ENCODE peak calls at places on chromosomes 11 and 22, in four cellular contexts. Q is MCF 10A, L is transverse colon, K is CD14-positive monocyte. A is an unnamed sample.

GRCh38 chr22:38088723-38089473 is 4.9 kb upstream of the SLC16A8 start:
- DNase-seq in Q (no peak), L (no peak), K (no peak), A (no peak)

GRCh38 chr11:6251120-6251733 is 8.4 kb upstream of the CCKBR start:
- DNase-seq in Q (peak; percentile 74), L (peak; percentile 82), K (no peak), A (no peak)

GRCh38 chr11:66316849-66317251 is at the start of gene CD248:
- DNase-seq in Q (no peak), L (peak; percentile 43), K (no peak), A (no peak)

GRCh38 chr11:65375012-65375411 is 7.4 kb downstream of the SLC25A45 start:
- DNase-seq in Q (peak; percentile 40), L (peak; percentile 56), K (no peak), A (no peak)

GRCh38 chr11:83249972-83250593 is 36.1 kb downstream of the CCDC90B start:
- DNase-seq in Q (peak; percentile 53), L (no peak), K (no peak), A (no peak)

GRCh38 chr22:37747090-37747714 is 50.4 kb downstream of the TRIOBP start:
- DNase-seq in Q (peak; percentile 65), L (no peak), K (no peak), A (no peak)

GRCh38 chr11:19683862-19684491 is 28.7 kb upstream of the NAV2 start:
- DNase-seq in Q (no peak), L (no peak), K (no peak), A (no peak)

GRCh38 chr11:68007498-68008380 is 2.4 kb upstream of the ALDH3B1 start:
- DNase-seq in Q (no peak), L (no peak), K (peak; percentile 41), A (no peak)

GRCh38 chr11:1928038-1928890 is 8.8 kb downstream of the TNNT3 start:
- DNase-seq in Q (no peak), L (no peak), K (peak; percentile 45), A (no peak)

GRCh38 chr22:24208012-24208749 is 26.9 kb downstream of the SUSD2 start:
- DNase-seq in Q (peak; percentile 98), L (no peak), K (peak; percentile 78), A (no peak)

GRCh38 chr22:19143967-19144400 is 467 bp downstream of the ESS2 start:
- DNase-seq in Q (no peak), L (no peak), K (no peak), A (no peak)

GRCh38 chr11:128398517-128399152 is 188.7 kb downstream of the ETS1 start:
- DNase-seq in Q (no peak), L (no peak), K (no peak), A (no peak)

GRCh38 chr11:279040-279965 is 1.1 kb downstream of the NLRP6 start:
- DNase-seq in Q (no peak), L (no peak), K (no peak), A (no peak)

GRCh38 chr11:85766801-85767200 is 44.1 kb downstream of the SYTL2 start:
- DNase-seq in Q (no peak), L (no peak), K (no peak), A (no peak)

GRCh38 chr11:2088746-2089535 is 50.2 kb downstream of the IGF2 start:
- DNase-seq in Q (no peak), L (no peak), K (no peak), A (no peak)

GRCh38 chr11:119206512-119207299 is 567 bp downstream of the CBL start:
- DNase-seq in Q (peak; percentile 25), L (peak; percentile 55), K (no peak), A (no peak)

GRCh38 chr11:102495161-102496042 is 35.1 kb downstream of the MMP7 start:
- DNase-seq in Q (peak; percentile 93), L (peak; percentile 28), K (no peak), A (no peak)

GRCh38 chr22:39514373-39514973 is 5.9 kb upstream of the ATF4 start:
- DNase-seq in Q (peak; percentile 56), L (peak; percentile 57), K (no peak), A (no peak)

GRCh38 chr22:35622132-35622913 is 5.2 kb upstream of the MB start:
- DNase-seq in Q (peak; percentile 46), L (peak; percentile 83), K (no peak), A (no peak)

GRCh38 chr11:102868359-102868758 is 6.4 kb downstream of the MMP12 start:
- DNase-seq in Q (peak; percentile 51), L (no peak), K (no peak), A (no peak)

GRCh38 chr11:128701086-128701485 is 7.2 kb downstream of the FLI1 start:
- DNase-seq in Q (no peak), L (no peak), K (no peak), A (no peak)

GRCh38 chr11:120239713-120240640 is at the start of gene POU2F3:
- DNase-seq in Q (no peak), L (no peak), K (no peak), A (no peak)

GRCh38 chr11:29448246-29448877 is 568.5 kb downstream of the KCNA4 start:
- DNase-seq in Q (peak; percentile 30), L (no peak), K (no peak), A (no peak)

GRCh38 chr11:118055966-118056365 is 20.9 kb upstream of the TMPRSS4 start:
- DNase-seq in Q (no peak), L (peak; percentile 3), K (no peak), A (no peak)

GRCh38 chr11:83599066-83599465 is 312.9 kb upstream of the CCDC90B start:
- DNase-seq in Q (no peak), L (no peak), K (no peak), A (no peak)

GRCh38 chr22:43128116-43128515 is 15.1 kb downstream of the MCAT start:
- DNase-seq in Q (no peak), L (peak; percentile 30), K (no peak), A (no peak)

GRCh38 chr11:76686261-76687079 is 15.9 kb upstream of the LRRC32 start:
- DNase-seq in Q (no peak), L (no peak), K (no peak), A (no peak)

GRCh38 chr22:23789638-23790037 is 2.9 kb downstream of the SMARCB1 start:
- DNase-seq in Q (no peak), L (no peak), K (no peak), A (no peak)

GRCh38 chr22:44261861-44262595 is 50.7 kb downstream of the SHISAL1 start:
- DNase-seq in Q (no peak), L (no peak), K (no peak), A (peak; percentile 10)

GRCh38 chr22:25039255-25039654 is 86.7 kb downstream of the KIAA1671 start:
- DNase-seq in Q (no peak), L (no peak), K (no peak), A (no peak)

GRCh38 chr11:36069576-36070214 is 125.8 kb downstream of the LDLRAD3 start:
- DNase-seq in Q (no peak), L (no peak), K (no peak), A (no peak)
- TF ChIP-seq CTCF in Q (no peak), L (no peak), K (no peak), A (no peak)

GRCh38 chr11:125626381-125626950 is 1.5 kb downstream of the CHEK1 start:
- DNase-seq in Q (no peak), L (no peak), K (no peak), A (no peak)
- TF ChIP-seq CTCF in Q (peak; percentile 36), L (no peak), K (peak; percentile 6), A (no peak)

GRCh38 chr11:14904745-14905103 is 12.7 kb upstream of the CYP2R1 start:
- DNase-seq in Q (peak; percentile 4), L (peak; percentile 79), K (peak; percentile 73), A (peak; percentile 73)

GRCh38 chr11:14906614-14907392 is 14.8 kb upstream of the CYP2R1 start:
- DNase-seq in Q (no peak), L (no peak), K (no peak), A (no peak)

GRCh38 chr11:14907411-14908213 is 15.6 kb upstream of the CYP2R1 start:
- DNase-seq in Q (peak; percentile 70), L (peak; percentile 90), K (peak; percentile 83), A (peak; percentile 73)

GRCh38 chr11:14905104-14906033 is 13.3 kb upstream of the CYP2R1 start:
- DNase-seq in Q (no peak), L (peak; percentile 65), K (peak; percentile 61), A (peak; percentile 70)

GRCh38 chr11:14908214-14908880 is 16.3 kb upstream of the CYP2R1 start:
- DNase-seq in Q (peak; percentile 64), L (peak; percentile 34), K (no peak), A (no peak)
- TF ChIP-seq CTCF in Q (peak; percentile 46), L (peak; percentile 64), K (no peak), A (peak; percentile 26)

GRCh38 chr11:62806611-62807121 is 1.4 kb upstream of the NXF1 start:
- DNase-seq in Q (peak; percentile 69), L (peak; percentile 10), K (peak; percentile 93), A (no peak)

GRCh38 chr11:62805991-62806441 is 776 bp upstream of the NXF1 start:
- DNase-seq in Q (no peak), L (peak; percentile 16), K (no peak), A (no peak)

GRCh38 chr11:62801071-62801470 is 4.2 kb downstream of the NXF1 start:
- DNase-seq in Q (no peak), L (no peak), K (no peak), A (no peak)

GRCh38 chr11:62804310-62805043 is 763 bp downstream of the NXF1 start:
- DNase-seq in Q (peak; percentile 21), L (no peak), K (no peak), A (no peak)

GRCh38 chr11:62805044-62805892 is at the start of gene NXF1:
- DNase-seq in Q (peak; percentile 93), L (peak; percentile 96), K (peak; percentile 96), A (peak; percentile 99)
- TF ChIP-seq CTCF in Q (no peak), L (peak; percentile 64), K (no peak), A (no peak)